ENCODE peak calls at places on chromosomes 11 and 22, in four cellular contexts. R, N, H and J are unnamed samples. For H3K9me3, the result is how much of the 10 kb centered on the place peaks cover.

GRCh38 chr22:46106279-46107022 is 43.9 kb upstream of the PPARA start:
- DNase-seq in R (no peak), N (no peak), H (no peak), J (no peak)

GRCh38 chr11:115759622-115760527 is 255.7 kb upstream of the CADM1 start:
- DNase-seq in R (peak), N (no peak), H (peak), J (peak)

GRCh38 chr11:123588117-123588815 is 66.2 kb downstream of the SCN3B start:
- DNase-seq in R (no peak), N (no peak), H (peak), J (no peak)

GRCh38 chr22:18998998-18999397 is 62.9 kb upstream of the PRODH start:
- DNase-seq in R (no peak), N (no peak), H (no peak), J (no peak)

GRCh38 chr11:113507341-113507740 is 32.1 kb upstream of the DRD2 start:
- DNase-seq in R (no peak), N (no peak), H (no peak), J (no peak)

GRCh38 chr11:130359419-130359818 is 44.7 kb upstream of the ZBTB44 start:
- DNase-seq in R (no peak), N (no peak), H (no peak), J (no peak)

GRCh38 chr11:102761646-102762238 is 18.7 kb downstream of the MMP10 start:
- DNase-seq in R (no peak), N (no peak), H (no peak), J (peak)

GRCh38 chr22:33515733-33516297 is 404.5 kb downstream of the LARGE1 start:
- DNase-seq in R (peak), N (no peak), H (no peak), J (no peak)

GRCh38 chr11:109704432-109704831 is 282.4 kb downstream of the C11orf87 start:
- DNase-seq in R (no peak), N (no peak), H (no peak), J (no peak)

GRCh38 chr11:115627071-115627470 is 122.9 kb upstream of the CADM1 start:
- DNase-seq in R (no peak), N (no peak), H (no peak), J (no peak)

GRCh38 chr22:44396727-44397722 is 84.3 kb upstream of the SHISAL1 start:
- DNase-seq in R (peak), N (no peak), H (peak), J (no peak)

GRCh38 chr22:42270178-42270511 is 308 bp downstream of the TCF20 start:
- DNase-seq in R (no peak), N (no peak), H (no peak), J (no peak)

GRCh38 chr11:8826145-8826786 is 84.7 kb upstream of the AKIP1 start:
- DNase-seq in R (no peak), N (peak), H (no peak), J (peak)

GRCh38 chr11:130042093-130042591 is 27.6 kb upstream of the APLP2 start:
- DNase-seq in R (no peak), N (peak), H (no peak), J (peak)

GRCh38 chr11:95330332-95330731 is 99.3 kb upstream of the SESN3 start:
- DNase-seq in R (no peak), N (no peak), H (no peak), J (no peak)

GRCh38 chr11:2443406-2443805 is 908 bp downstream of the TRPM5 start:
- DNase-seq in R (peak), N (no peak), H (peak), J (no peak)

GRCh38 chr11:33634291-33634834 is 66.3 kb downstream of the C11orf91 start:
- DNase-seq in R (no peak), N (peak), H (no peak), J (no peak)

GRCh38 chr11:73197348-73197747 is 20.7 kb upstream of the P2RY2 start:
- DNase-seq in R (peak), N (no peak), H (no peak), J (no peak)

GRCh38 chr22:27641049-27641790 is 160.3 kb downstream of the MN1 start:
- DNase-seq in R (no peak), N (peak), H (no peak), J (peak)

GRCh38 chr22:19674129-19674928 is 40.0 kb upstream of the SEPTIN5 start:
- DNase-seq in R (no peak), N (no peak), H (no peak), J (no peak)

GRCh38 chr22:19629331-19629719 is 85.0 kb upstream of the SEPTIN5 start:
- DNase-seq in R (no peak), N (no peak), H (no peak), J (no peak)

GRCh38 chr11:8318536-8318935 is 54.9 kb upstream of the LMO1 start:
- DNase-seq in R (peak), N (no peak), H (no peak), J (no peak)

GRCh38 chr11:77347962-77348361 is 46.5 kb upstream of the GDPD4 start:
- DNase-seq in R (no peak), N (no peak), H (no peak), J (no peak)

GRCh38 chr11:5689551-5689983 is at the start of gene TRIM22:
- DNase-seq in R (peak), N (peak), H (no peak), J (peak)

GRCh38 chr11:92141159-92141558 is 83.5 kb upstream of the FAT3 start:
- DNase-seq in R (no peak), N (no peak), H (no peak), J (no peak)

GRCh38 chr11:67268684-67269268 is 2.5 kb downstream of the GRK2 start:
- DNase-seq in R (no peak), N (no peak), H (peak), J (no peak)

GRCh38 chr11:40306938-40307548 is 1152.4 kb downstream of the LRRC4C start:
- DNase-seq in R (no peak), N (peak), H (no peak), J (peak)

GRCh38 chr22:49648053-49648452 is 179.6 kb downstream of the BRD1 start:
- DNase-seq in R (no peak), N (no peak), H (no peak), J (no peak)
- H3K9me3 ChIP-seq in R (under half), N (under half), H (under half), J (under half)

GRCh38 chr11:28837599-28837998 is 729.4 kb downstream of the METTL15 start:
- DNase-seq in R (no peak), N (no peak), H (no peak), J (no peak)

GRCh38 chr11:28838741-28839140 is 730.6 kb downstream of the METTL15 start:
- DNase-seq in R (no peak), N (peak), H (no peak), J (peak)

GRCh38 chr11:28842716-28843115 is 734.5 kb downstream of the METTL15 start:
- DNase-seq in R (no peak), N (peak), H (no peak), J (no peak)
- H3K9me3 ChIP-seq in R (under half), N (under half), H (under half), J (under half)

DNA sequence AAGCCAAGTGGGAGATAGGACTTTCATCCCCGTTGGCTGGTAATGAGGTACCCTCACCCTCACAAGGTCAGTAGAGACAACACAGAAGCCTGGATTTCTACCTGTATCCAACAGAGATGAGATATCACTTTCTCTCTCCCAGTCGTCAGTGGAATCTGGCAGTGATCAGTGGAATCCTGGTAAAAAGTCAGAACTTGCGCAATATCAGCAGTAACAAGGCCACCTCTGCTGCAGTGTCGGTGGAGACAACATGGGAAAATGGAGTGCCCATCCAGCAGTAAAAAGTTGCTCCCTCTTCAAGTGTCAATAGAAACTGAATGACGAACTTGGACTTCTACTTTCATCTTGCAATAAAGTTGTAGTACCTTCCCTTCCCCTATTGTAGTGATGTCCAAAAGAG is 615.9 kb downstream of the ETS1 start:
- DNase-seq in R (no peak), N (no peak), H (no peak), J (no peak)
- H3K9me3 ChIP-seq in R (under half), N (under half), H (under half), J (under half)

GRCh38 chr11:70853103-70853830 is 399.1 kb downstream of the SHANK2 start:
- DNase-seq in R (no peak), N (no peak), H (peak), J (no peak)
- H3K9me3 ChIP-seq in R (under half), N (under half), H (under half), J (under half)

GRCh38 chr22:47817380-47817779 is 1054.9 kb downstream of the TBC1D22A start:
- DNase-seq in R (no peak), N (no peak), H (no peak), J (no peak)

GRCh38 chr22:47818496-47818895 is 1056.0 kb downstream of the TBC1D22A start:
- DNase-seq in R (no peak), N (no peak), H (no peak), J (no peak)

GRCh38 chr22:47826016-47826415 is 1063.6 kb downstream of the TBC1D22A start:
- DNase-seq in R (no peak), N (no peak), H (no peak), J (no peak)

DNA sequence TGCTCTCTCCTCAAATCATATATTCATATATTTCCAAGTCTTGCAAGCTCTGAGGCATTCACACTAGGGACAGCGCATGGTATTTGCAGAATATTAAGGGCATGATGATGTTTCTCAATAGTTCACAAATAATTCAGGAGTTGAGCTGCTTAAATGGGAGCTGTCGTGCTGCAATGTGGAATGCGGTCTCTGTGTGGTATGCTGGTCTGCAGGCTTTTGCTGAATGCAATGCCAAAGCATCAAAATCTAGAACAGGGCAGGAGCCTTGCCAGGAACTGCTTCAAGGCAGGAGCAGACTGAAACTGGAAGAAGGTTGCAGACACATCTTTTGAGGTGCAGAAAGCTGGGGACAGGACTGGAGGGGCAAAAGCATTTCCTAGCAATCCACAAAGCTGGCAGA is 1060.0 kb downstream of the TBC1D22A start:
- DNase-seq in R (no peak), N (no peak), H (no peak), J (no peak)
- H3K9me3 ChIP-seq in R (under half), N (under half), H (under half), J (under half)

GRCh38 chr11:37503411-37504065 is 905.5 kb upstream of the RAG2 start:
- DNase-seq in R (no peak), N (no peak), H (no peak), J (no peak)

GRCh38 chr11:37505406-37505805 is 907.4 kb upstream of the RAG2 start:
- DNase-seq in R (no peak), N (no peak), H (no peak), J (no peak)

GRCh38 chr11:37506516-37506915 is 908.5 kb upstream of the RAG2 start:
- DNase-seq in R (no peak), N (no peak), H (no peak), J (peak)

GRCh38 chr11:37504066-37504611 is 906.1 kb upstream of the RAG2 start:
- DNase-seq in R (no peak), N (peak), H (no peak), J (peak)

DNA sequence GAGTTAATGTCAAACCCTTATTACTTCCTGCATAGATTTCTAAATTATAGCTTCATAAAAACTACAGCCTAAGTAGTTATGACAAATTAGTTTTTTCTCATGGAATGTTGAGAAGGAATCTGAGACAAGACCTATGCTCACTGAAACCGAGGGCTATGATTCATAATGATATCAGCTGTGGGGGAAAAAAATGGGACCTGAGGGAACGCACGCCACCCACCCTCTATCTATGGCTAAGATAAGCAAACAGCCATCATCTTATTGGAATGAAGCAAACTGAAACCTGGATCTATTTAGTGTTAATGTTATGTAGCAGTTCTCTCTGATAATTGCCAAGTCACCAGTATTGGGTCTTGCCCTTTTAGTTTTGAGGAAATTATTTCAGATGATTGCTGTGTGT is 906.9 kb upstream of the RAG2 start:
- DNase-seq in R (no peak), N (peak), H (no peak), J (peak)
- H3K9me3 ChIP-seq in R (under half), N (under half), H (under half), J (under half)

DNA sequence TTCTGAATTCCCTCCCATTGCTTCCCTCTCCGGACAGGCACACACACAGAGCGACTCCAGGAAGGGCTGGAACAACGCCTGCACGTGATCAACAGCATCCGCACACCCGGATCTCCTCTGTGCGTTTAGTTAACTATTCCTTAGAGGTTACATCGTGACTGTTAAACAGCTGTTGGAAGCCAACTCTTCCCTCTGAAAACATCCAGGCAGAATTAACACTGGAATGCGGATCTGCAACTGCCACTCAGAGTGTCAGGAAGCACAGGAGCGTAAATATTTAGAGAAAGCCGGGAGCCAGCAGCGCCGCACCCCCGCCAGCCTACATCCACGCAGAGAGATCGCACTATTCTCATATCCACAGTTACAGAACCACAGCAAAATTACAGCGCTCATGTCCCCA is 46.2 kb downstream of the SHANK2 start:
- DNase-seq in R (peak), N (peak), H (peak), J (peak)
- H3K9me3 ChIP-seq in R (under half), N (under half), H (under half), J (under half)

DNA sequence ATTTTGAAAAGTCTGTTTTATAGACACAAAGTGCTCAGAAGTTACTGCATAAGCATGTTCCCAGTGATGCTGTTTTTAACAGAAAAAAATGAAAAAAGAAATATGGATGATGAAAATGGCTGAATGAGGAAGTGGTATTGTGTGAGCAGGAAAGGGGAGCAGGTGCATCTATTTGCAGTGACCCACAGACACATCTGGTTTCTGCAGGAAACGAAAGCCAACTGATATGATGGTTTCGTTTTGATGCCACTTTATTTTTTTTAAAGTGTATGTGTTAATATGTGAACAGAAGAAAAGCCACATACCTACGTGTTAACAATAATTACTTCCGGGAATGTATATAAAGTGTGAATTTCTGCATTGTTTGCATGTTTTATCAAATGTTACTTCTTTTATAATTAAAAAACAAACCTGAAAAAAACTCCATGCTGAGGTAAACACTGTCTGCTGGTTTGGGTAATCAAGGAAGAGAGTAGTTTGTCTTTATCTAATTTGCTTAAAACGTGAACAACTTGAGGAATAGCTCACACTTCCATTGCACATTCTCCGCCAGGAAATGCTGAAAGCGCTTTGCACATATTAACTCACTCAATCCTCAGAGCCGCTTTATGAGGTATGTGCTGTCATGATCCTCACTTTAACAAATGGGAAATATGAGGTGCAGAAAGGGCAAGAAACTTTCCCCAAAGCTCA is 1335.9 kb downstream of the TBC1D22A start:
- DNase-seq in R (no peak), N (no peak), H (no peak), J (no peak)
- H3K9me3 ChIP-seq in R (under half), N (half or more), H (under half), J (under half)

DNA sequence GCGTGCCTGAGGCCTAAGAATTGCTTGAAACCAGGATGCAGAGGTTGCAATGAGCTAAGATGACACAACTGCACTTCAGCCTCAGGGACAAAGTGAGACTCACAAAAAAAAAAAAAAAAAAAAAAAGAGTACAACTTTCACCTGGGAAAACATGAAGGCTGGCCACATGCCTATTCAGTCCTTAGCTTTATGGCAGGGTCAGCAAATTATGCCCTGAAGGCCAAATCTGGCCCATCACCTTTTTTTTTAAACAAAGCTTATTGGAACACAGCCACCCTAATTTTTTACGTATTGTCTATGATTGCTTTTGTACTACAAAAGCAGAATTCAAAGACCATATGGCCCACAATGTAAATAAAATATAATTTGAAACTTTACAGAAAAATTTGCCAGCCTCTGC is 8.2 kb downstream of the FSHB start:
- DNase-seq in R (no peak), N (no peak), H (no peak), J (no peak)
- H3K9me3 ChIP-seq in R (under half), N (under half), H (under half), J (under half)

GRCh38 chr22:48593551-48593950 is 1234.1 kb downstream of the BRD1 start:
- DNase-seq in R (peak), N (no peak), H (no peak), J (no peak)

GRCh38 chr22:48591286-48592065 is 1236.2 kb downstream of the BRD1 start:
- DNase-seq in R (peak), N (no peak), H (no peak), J (no peak)

GRCh38 chr22:48592066-48592345 is 1235.7 kb downstream of the BRD1 start:
- DNase-seq in R (peak), N (no peak), H (peak), J (no peak)

GRCh38 chr22:48592931-48593330 is 1234.7 kb downstream of the BRD1 start:
- DNase-seq in R (peak), N (no peak), H (peak), J (no peak)

GRCh38 chr22:48592488-48592887 is 1235.2 kb downstream of the BRD1 start:
- DNase-seq in R (peak), N (no peak), H (no peak), J (no peak)
- H3K9me3 ChIP-seq in R (under half), N (half or more), H (under half), J (under half)